ENCODE peak calls at places on chromosomes 5 and 9, in seven cellular contexts. V is foreskin fibroblast, O is H9, C is fibroblast of lung, N is GM23338, E is mesothelial cell of epicardium, S is AG04450. F is an unnamed sample.

GRCh38 chr5:89932771-89933181 is 476.8 kb downstream of the CETN3 start:
- DNase-seq in S (no peak), N (peak), O (no peak), E (no peak), C (peak), V (no peak), F (no peak)

GRCh38 chr5:73450672-73451217 is 2.2 kb upstream of the FOXD1 start:
- DNase-seq in O (peak), V (peak), E (no peak), S (no peak), N (peak), C (peak), F (no peak)

GRCh38 chr5:16372493-16372892 is 93.1 kb downstream of the ZNF622 start:
- DNase-seq in S (no peak), O (no peak), C (no peak), N (no peak), E (no peak), V (no peak), F (no peak)

GRCh38 chr9:37010180-37010579 is 23.9 kb downstream of the PAX5 start:
- DNase-seq in V (no peak), C (no peak), S (no peak), E (no peak), O (no peak), N (no peak), F (no peak)

GRCh38 chr5:56620903-56621680 is 194.3 kb upstream of the MAP3K1 start:
- DNase-seq in N (no peak), E (no peak), V (peak), O (no peak), C (peak), S (no peak), F (no peak)

GRCh38 chr5:55897905-55898304 is 46.7 kb downstream of the IL31RA start:
- DNase-seq in E (peak), O (no peak), N (no peak), C (peak), S (no peak), V (peak), F (no peak)

GRCh38 chr5:71601222-71602026 is 14.3 kb downstream of the MCCC2 start:
- DNase-seq in O (peak), V (peak), C (peak), N (peak), S (peak), E (no peak), F (no peak)

GRCh38 chr9:84556556-84556955 is 113.0 kb upstream of the NTRK2 start:
- DNase-seq in O (no peak), N (no peak), S (no peak), E (no peak), V (no peak), C (no peak), F (no peak)

GRCh38 chr9:96156578-96156977 is 145.4 kb downstream of the HSD17B3 start:
- DNase-seq in V (no peak), S (no peak), O (no peak), E (no peak), N (no peak), C (no peak), F (no peak)

GRCh38 chr9:92328225-92328624 is 2.5 kb downstream of the CENPP start:
- DNase-seq in O (no peak), N (peak), C (peak), E (no peak), V (peak), S (peak), F (no peak)
- TF ChIP-seq CTCF in O (peak), N (peak), C (peak), E (no peak), V (peak), S (peak), F (no peak)

DNA sequence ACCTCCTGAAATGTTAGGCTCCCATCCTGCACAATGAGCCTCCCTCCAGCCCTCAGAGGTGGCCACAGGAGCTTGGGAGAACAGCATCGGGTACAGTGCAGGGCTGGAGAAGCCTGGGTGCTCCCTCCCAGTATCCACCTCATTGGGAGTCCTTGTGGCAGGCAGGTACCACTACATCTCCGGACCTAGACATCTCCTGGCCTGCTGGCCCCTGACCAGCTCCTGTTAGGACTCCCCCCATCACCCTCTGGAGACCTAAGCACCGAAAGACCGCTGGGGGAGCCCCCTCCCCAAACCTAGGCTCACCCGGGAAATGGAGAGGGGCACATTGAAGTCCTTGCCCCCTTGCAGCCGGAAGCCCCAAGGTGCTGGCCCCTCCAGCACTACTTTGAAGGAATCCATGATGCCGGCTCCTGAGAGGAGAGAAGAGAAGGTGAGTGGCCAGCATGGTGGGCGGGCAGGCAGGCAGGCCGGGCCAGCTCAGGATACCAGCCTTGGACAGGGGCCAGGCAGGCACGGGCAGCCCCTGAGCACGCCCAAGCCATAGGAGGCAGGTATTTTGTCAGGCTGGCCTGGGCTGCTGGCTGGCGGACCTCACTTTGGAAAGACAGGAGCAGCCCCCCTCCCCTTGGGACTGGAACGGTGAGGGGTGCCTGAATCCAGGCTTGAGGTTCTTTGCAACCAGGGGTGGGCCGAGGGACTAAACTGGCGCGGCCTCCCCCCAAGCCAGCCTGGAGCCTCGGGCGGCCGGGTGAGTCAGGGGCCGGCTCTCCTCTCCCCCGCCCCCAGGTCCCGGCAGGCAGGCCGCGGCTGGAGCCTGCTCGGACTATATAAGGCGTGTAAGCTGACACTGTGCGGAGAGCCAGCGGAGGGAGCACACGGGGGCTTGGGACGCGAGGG is 1.0 kb downstream of the PDLIM7 start:
- DNase-seq in V (peak), O (peak), S (peak), E (peak), C (peak), N (peak), F (peak)
- TF ChIP-seq CTCF in V (peak), O (peak), S (peak), E (peak), C (peak), N (peak), F (peak)

DNA sequence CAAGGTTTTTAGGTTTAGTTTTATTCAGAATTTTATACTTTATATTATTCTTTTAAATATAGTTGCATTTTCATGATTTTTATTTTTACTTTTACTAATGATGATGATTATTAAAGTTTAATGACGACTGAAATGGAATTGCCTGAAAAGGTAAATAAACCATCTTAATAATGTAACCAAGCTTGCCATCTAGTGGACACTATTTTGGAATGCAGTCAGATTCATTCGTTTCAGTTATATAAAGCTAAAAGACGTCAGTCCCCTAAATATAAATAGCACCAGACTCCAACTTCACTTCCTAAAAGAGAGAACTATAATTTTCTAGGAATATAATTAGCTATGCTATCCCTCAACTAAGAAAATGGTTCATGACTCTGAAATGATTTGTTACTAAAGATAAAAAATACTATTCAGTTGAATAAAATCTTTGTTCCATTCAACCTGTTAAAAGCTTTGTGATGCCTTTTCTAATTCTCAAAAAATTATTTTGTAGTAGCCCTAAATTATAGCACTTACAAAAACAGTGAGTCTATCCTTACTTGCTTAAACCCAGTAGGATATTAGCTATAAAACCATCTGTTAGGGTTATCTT is 19.9 kb downstream of the ABITRAM start:
- DNase-seq in E (no peak), V (peak), O (no peak), C (peak), N (peak), S (no peak), F (no peak)
- TF ChIP-seq CTCF in E (peak), V (peak), O (peak), C (peak), N (peak), S (peak), F (peak)

DNA sequence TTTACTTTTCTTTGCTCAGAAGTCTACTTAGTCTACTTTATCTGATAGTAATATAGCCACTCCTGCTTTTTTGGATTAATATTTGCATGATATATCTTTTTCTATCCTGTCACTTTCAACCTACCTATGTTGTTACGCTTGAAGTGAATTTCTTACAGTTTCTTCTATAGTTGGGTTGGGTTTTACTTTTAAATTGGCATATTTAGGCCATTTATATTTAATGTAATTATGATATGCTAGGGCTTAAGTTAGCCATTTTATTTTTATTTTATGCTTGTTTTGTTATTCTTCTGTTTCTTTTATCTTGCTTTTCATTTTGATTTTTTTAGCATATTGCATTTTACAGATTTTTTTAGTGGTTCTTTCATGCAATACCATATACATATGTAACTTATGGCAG is 164.7 kb downstream of the AOPEP start:
- DNase-seq in C (no peak), S (no peak), E (no peak), N (no peak), O (no peak), V (no peak), F (no peak)
- TF ChIP-seq CTCF in C (no peak), S (no peak), E (no peak), N (no peak), O (no peak), V (no peak), F (no peak)

GRCh38 chr9:4298255-4299005 is 1.4 kb downstream of the GLIS3 start:
- DNase-seq in V (peak), E (peak), C (peak), N (peak), S (no peak), O (peak), F (peak)
- TF ChIP-seq CTCF in V (peak), E (no peak), C (no peak), N (no peak), S (peak), O (peak), F (no peak)

GRCh38 chr9:117046666-117047327 is 359.7 kb downstream of the TRIM32 start:
- DNase-seq in S (no peak), N (peak), C (no peak), O (no peak), E (no peak), V (no peak), F (no peak)
- TF ChIP-seq CTCF in S (peak), N (peak), C (no peak), O (peak), E (no peak), V (peak), F (no peak)

DNA sequence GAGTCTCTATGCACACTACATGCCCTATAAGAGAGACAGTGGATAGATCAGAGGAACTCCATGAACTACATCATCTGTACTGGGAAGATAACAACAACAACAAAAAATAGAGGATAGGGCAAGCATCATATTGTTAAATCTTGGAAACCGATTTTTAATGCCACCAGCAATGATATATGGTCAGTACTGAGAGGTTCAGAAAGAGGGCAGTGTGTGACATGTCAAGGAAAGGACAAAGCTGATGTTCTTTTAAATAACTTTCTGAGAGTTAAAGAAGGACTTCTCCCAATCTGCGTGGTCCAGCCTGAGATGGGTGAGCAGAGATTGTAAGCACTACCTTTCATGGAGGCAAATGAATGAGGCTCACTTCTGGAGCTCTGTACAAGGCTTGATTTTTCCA is 62.0 kb upstream of the PHF24 start:
- DNase-seq in V (peak), E (no peak), O (no peak), N (peak), S (no peak), C (no peak), F (no peak)
- TF ChIP-seq CTCF in V (no peak), E (no peak), O (peak), N (peak), S (no peak), C (no peak), F (no peak)